ENCODE peak calls at places on chromosome 3, in nine cellular contexts. F is transverse colon, Q is breast epithelium, S is sigmoid colon, T is GM12891, D is spleen, W is vagina, X is GM23338, O is Panc1. H is an unnamed sample.

GRCh38 chr3:55320928-55321327 is 166.2 kb downstream of the WNT5A start:
- DNase-seq in F (no peak), Q (no peak), S (no peak), T (no peak), D (no peak), W (no peak), X (no peak), O (no peak), H (no peak)

GRCh38 chr3:100185847-100186246 is 71.5 kb upstream of the FILIP1L start:
- DNase-seq in F (no peak), Q (no peak), S (no peak), T (no peak), D (no peak), W (no peak), X (no peak), O (no peak), H (no peak)

GRCh38 chr3:141442421-141442820 is 44.4 kb upstream of the RASA2 start:
- DNase-seq in F (no peak), Q (no peak), S (no peak), T (no peak), D (no peak), W (no peak), X (no peak), O (no peak), H (no peak)

GRCh38 chr3:132341746-132342145 is 24.5 kb downstream of the ACP3 start:
- DNase-seq in F (no peak), Q (no peak), S (no peak), T (no peak), D (no peak), W (no peak), X (no peak), O (no peak), H (no peak)

GRCh38 chr3:123084738-123085237 is 18.0 kb downstream of the PDIA5 start:
- DNase-seq in F (no peak), Q (no peak), S (no peak), T (no peak), D (peak), W (no peak), X (no peak), O (no peak), H (no peak)

GRCh38 chr3:135412475-135412874 is 553.1 kb upstream of the PPP2R3A start:
- DNase-seq in F (no peak), Q (no peak), S (no peak), T (no peak), D (no peak), W (no peak), X (peak), O (no peak), H (no peak)

GRCh38 chr3:9404680-9405079 is 7.3 kb downstream of the SETD5 start:
- DNase-seq in F (no peak), Q (no peak), S (no peak), T (no peak), D (no peak), W (no peak), X (no peak), O (no peak), H (no peak)

GRCh38 chr3:71689305-71689704 is 35.9 kb downstream of the EIF4E3 start:
- DNase-seq in F (no peak), Q (no peak), S (no peak), T (no peak), D (no peak), W (no peak), X (peak), O (no peak), H (no peak)

DNA sequence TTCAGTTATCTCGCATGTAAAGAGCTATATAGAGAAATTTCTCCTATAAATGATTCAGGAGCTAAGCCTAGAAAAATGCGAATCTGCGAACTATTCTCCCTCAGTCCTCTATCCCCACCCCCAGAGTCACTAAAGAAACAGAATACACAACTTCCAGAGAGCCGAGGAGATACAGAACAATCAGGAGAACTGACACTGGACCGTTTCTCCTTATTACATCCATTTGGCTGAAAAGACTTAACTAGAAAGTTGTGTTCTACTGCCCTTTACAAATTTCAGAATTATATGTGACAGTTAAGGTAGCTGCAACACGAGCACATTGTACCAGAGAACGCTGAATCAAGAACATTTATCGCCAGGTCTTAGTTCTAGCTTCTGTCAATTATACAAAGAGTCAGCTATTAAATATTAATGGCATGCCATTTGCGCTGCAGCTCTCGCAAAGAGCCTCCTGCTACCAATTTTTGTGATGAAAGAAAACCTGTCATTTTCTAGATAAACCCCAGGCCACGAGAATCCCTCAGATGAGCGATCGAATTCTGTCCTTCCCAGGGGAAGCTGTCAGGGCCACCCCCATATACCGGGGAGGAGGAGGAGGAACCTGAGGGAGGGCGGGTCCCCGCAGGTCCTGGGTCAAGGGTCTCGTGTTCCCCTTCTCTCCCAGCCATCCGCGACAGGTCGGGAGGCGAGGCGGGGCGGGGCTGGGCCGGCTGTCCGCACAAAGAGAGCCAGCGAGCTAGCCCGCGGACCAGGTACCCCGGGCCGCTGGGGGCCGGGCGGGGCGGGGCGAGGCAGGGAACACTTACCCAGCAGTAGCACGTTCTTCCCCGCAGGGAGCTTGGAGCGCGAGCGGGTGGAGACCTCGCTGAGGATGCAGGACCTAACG is 875 bp downstream of the DYNC1LI1 start:
- DNase-seq in F (peak), Q (peak), S (peak), T (peak), D (peak), W (peak), X (peak), O (no peak), H (peak)
- TF ChIP-seq POLR2AphosphoS5 in F (peak), Q (no peak), S (no peak), T (no peak), D (no peak), W (no peak), X (peak), O (no peak), H (no peak)

GRCh38 chr3:45125550-45126026 is 20.6 kb downstream of the CDCP1 start:
- DNase-seq in F (peak), Q (no peak), S (no peak), T (no peak), D (no peak), W (no peak), X (no peak), O (no peak), H (no peak)
- TF ChIP-seq POLR2AphosphoS5 in F (no peak), Q (no peak), S (no peak), T (no peak), D (no peak), W (no peak), X (no peak), O (no peak), H (no peak)

DNA sequence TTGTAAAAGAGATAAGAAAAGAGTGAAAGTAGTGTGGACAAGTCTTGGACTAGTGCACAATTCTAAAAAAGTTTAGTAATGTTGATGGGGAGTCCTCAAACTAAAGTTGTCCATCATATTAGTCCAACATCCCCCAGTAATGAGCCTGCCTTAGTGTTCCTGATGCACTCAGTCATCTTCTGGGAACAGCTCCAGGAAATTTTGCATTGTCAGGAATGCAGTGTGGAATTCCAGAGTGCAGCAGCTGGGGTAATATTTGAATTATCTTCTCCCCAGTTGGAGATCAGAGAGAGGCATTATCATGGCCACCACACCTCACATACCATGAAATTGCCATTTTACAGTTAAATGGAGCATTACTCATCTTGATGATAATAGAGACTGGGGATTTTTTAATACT is 528.8 kb upstream of the NAALADL2 start:
- DNase-seq in F (no peak), Q (no peak), S (no peak), T (no peak), D (no peak), W (no peak), X (no peak), O (no peak), H (no peak)
- TF ChIP-seq POLR2AphosphoS5 in F (no peak), Q (no peak), S (no peak), T (no peak), D (no peak), W (no peak), X (no peak), O (no peak), H (no peak)

DNA sequence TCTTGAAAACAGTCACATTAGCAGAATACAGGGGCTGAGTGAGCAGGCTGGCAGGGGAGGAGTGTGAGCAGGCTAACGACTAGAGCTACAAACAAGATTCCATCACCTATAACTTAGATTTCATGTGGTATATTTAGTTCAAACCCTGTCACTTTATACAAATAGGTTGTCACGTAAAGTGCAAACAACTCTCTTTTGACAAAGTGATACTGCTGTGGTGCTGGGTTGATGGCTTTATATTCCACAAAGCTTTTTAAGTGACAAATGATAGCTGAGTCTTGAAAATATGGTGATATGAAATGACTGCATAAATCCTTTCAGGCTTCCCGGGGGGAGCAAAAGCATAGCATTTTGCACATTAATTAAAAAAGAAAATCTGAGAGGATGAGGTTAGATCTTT is 937.9 kb downstream of the FHIT start:
- DNase-seq in F (no peak), Q (no peak), S (no peak), T (no peak), D (no peak), W (no peak), X (no peak), O (no peak), H (no peak)
- TF ChIP-seq POLR2AphosphoS5 in F (no peak), Q (no peak), S (no peak), T (no peak), D (no peak), W (no peak), X (no peak), O (no peak), H (no peak)

GRCh38 chr3:149401215-149401925 is 23.9 kb upstream of the TM4SF1 start:
- DNase-seq in F (no peak), Q (no peak), S (no peak), T (no peak), D (no peak), W (no peak), X (no peak), O (no peak), H (no peak)
- TF ChIP-seq POLR2AphosphoS5 in F (no peak), Q (no peak), S (no peak), T (no peak), D (no peak), W (no peak), X (no peak), O (peak), H (no peak)

GRCh38 chr3:140014831-140015495 is 80.0 kb downstream of the CLSTN2 start:
- DNase-seq in F (no peak), Q (no peak), S (no peak), T (no peak), D (no peak), W (no peak), X (no peak), O (no peak), H (no peak)
- TF ChIP-seq POLR2AphosphoS5 in F (no peak), Q (no peak), S (no peak), T (no peak), D (no peak), W (no peak), X (no peak), O (no peak), H (no peak)

GRCh38 chr3:113746069-113746954 is at the start of gene NAA50:
- DNase-seq in F (peak), Q (peak), S (peak), T (peak), D (peak), W (peak), X (peak), O (peak), H (peak)

GRCh38 chr3:113743006-113743639 is 2.9 kb downstream of the NAA50 start:
- DNase-seq in F (no peak), Q (no peak), S (no peak), T (no peak), D (no peak), W (no peak), X (no peak), O (no peak), H (no peak)

GRCh38 chr3:113746955-113747718 is at the start of gene ATP6V1A:
- DNase-seq in F (peak), Q (peak), S (peak), T (peak), D (peak), W (peak), X (peak), O (no peak), H (peak)

GRCh38 chr3:113745273-113746068 is 578 bp downstream of the NAA50 start:
- DNase-seq in F (peak), Q (peak), S (peak), T (peak), D (peak), W (peak), X (peak), O (peak), H (peak)

GRCh38 chr3:113744941-113745272 is 1.1 kb downstream of the NAA50 start:
- DNase-seq in F (no peak), Q (no peak), S (no peak), T (no peak), D (no peak), W (no peak), X (no peak), O (no peak), H (no peak)
- TF ChIP-seq POLR2AphosphoS5 in F (no peak), Q (no peak), S (no peak), T (no peak), D (no peak), W (no peak), X (peak), O (no peak), H (no peak)

DNA sequence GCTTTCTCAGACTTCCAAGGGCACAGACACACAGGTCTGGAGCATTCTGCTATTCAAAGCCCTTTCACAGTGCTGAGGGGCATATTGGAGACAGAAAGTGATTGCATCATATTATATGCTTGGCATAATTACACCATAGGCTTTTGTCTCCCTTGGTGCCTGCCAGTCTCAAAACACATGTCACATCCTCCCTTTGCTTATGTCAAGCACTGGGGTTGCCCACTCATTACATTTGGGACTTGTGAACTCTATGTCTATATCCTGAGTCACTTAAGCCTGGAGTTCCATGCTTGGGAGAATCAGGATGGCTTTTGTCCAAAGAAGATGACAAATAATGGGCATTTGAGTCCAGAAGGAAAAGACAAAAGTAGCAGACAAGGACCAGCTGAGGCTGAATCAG is 12.3 kb upstream of the PDZRN3 start:
- DNase-seq in F (no peak), Q (no peak), S (no peak), T (no peak), D (no peak), W (no peak), X (no peak), O (no peak), H (no peak)
- TF ChIP-seq POLR2AphosphoS5 in F (no peak), Q (no peak), S (no peak), T (no peak), D (no peak), W (no peak), X (no peak), O (no peak), H (no peak)

GRCh38 chr3:12663936-12664908 is at the start of gene RAF1:
- DNase-seq in F (peak), Q (peak), S (peak), T (peak), D (peak), W (peak), X (peak), O (peak), H (peak)
- TF ChIP-seq POLR2AphosphoS5 in F (peak), Q (peak), S (peak), T (peak), D (peak), W (peak), X (peak), O (peak), H (peak)